ENCODE peak calls at places on chromosomes 11 and 22, in eight cellular contexts. One of them, this sample, is unnamed.

GRCh38 chr11:119192111-119192510 is 6.8 kb downstream of the NHERF4 start:
- DNase-seq in A549: no peak
- DNase-seq in dorsolateral prefrontal cortex: no peak
- DNase-seq in stimulated activated CD8-positive, alpha-beta memory T cell treated with anti-CD3 and anti-CD28 coated beads, Interleukin-4, amount 100 ng/mL, for 1 hour: no peak
- DNase-seq in SW 1271: no peak
- DNase-seq in NB4: peak; percentile 74
- DNase-seq in activated naive CD4-positive, alpha-beta T cell treated with anti-CD3 and anti-CD28 coated beads for 36 hours: no peak
- DNase-seq in progenitor cell of endocrine pancreas: no peak
- DNase-seq in this sample: no peak

GRCh38 chr11:119416606-119417580 is 6.1 kb downstream of the THY1 start:
- DNase-seq in A549: no peak
- DNase-seq in dorsolateral prefrontal cortex: peak; percentile 72
- DNase-seq in stimulated activated CD8-positive, alpha-beta memory T cell treated with anti-CD3 and anti-CD28 coated beads, Interleukin-4, amount 100 ng/mL, for 1 hour: no peak
- DNase-seq in SW 1271: no peak
- DNase-seq in NB4: no peak
- DNase-seq in activated naive CD4-positive, alpha-beta T cell treated with anti-CD3 and anti-CD28 coated beads for 36 hours: no peak
- DNase-seq in progenitor cell of endocrine pancreas: no peak
- DNase-seq in this sample: no peak

GRCh38 chr11:130209128-130209932 is 49.7 kb downstream of the ST14 start:
- DNase-seq in A549: no peak
- DNase-seq in dorsolateral prefrontal cortex: no peak
- DNase-seq in stimulated activated CD8-positive, alpha-beta memory T cell treated with anti-CD3 and anti-CD28 coated beads, Interleukin-4, amount 100 ng/mL, for 1 hour: no peak
- DNase-seq in SW 1271: no peak
- DNase-seq in NB4: no peak
- DNase-seq in activated naive CD4-positive, alpha-beta T cell treated with anti-CD3 and anti-CD28 coated beads for 36 hours: no peak
- DNase-seq in progenitor cell of endocrine pancreas: no peak
- DNase-seq in this sample: no peak

GRCh38 chr11:119906376-119906775 is 177.4 kb upstream of the NECTIN1 start:
- DNase-seq in A549: no peak
- DNase-seq in dorsolateral prefrontal cortex: no peak
- DNase-seq in stimulated activated CD8-positive, alpha-beta memory T cell treated with anti-CD3 and anti-CD28 coated beads, Interleukin-4, amount 100 ng/mL, for 1 hour: no peak
- DNase-seq in SW 1271: no peak
- DNase-seq in NB4: no peak
- DNase-seq in activated naive CD4-positive, alpha-beta T cell treated with anti-CD3 and anti-CD28 coated beads for 36 hours: no peak
- DNase-seq in progenitor cell of endocrine pancreas: no peak
- DNase-seq in this sample: no peak

GRCh38 chr22:23064381-23065068 is 5.8 kb upstream of the GNAZ start:
- DNase-seq in A549: no peak
- DNase-seq in dorsolateral prefrontal cortex: peak; percentile 17
- DNase-seq in stimulated activated CD8-positive, alpha-beta memory T cell treated with anti-CD3 and anti-CD28 coated beads, Interleukin-4, amount 100 ng/mL, for 1 hour: no peak
- DNase-seq in SW 1271: no peak
- DNase-seq in NB4: no peak
- DNase-seq in activated naive CD4-positive, alpha-beta T cell treated with anti-CD3 and anti-CD28 coated beads for 36 hours: no peak
- DNase-seq in progenitor cell of endocrine pancreas: peak; percentile 6
- DNase-seq in this sample: no peak

GRCh38 chr11:69140635-69141034 is 15.1 kb upstream of the SMIM38 start:
- DNase-seq in A549: no peak
- DNase-seq in dorsolateral prefrontal cortex: no peak
- DNase-seq in stimulated activated CD8-positive, alpha-beta memory T cell treated with anti-CD3 and anti-CD28 coated beads, Interleukin-4, amount 100 ng/mL, for 1 hour: no peak
- DNase-seq in SW 1271: no peak
- DNase-seq in NB4: no peak
- DNase-seq in activated naive CD4-positive, alpha-beta T cell treated with anti-CD3 and anti-CD28 coated beads for 36 hours: no peak
- DNase-seq in progenitor cell of endocrine pancreas: no peak
- DNase-seq in this sample: no peak

GRCh38 chr11:113407163-113407562 is 19.6 kb downstream of the ANKK1 start:
- DNase-seq in A549: no peak
- DNase-seq in dorsolateral prefrontal cortex: no peak
- DNase-seq in stimulated activated CD8-positive, alpha-beta memory T cell treated with anti-CD3 and anti-CD28 coated beads, Interleukin-4, amount 100 ng/mL, for 1 hour: no peak
- DNase-seq in SW 1271: no peak
- DNase-seq in NB4: no peak
- DNase-seq in activated naive CD4-positive, alpha-beta T cell treated with anti-CD3 and anti-CD28 coated beads for 36 hours: no peak
- DNase-seq in progenitor cell of endocrine pancreas: no peak
- DNase-seq in this sample: no peak

GRCh38 chr11:72135891-72136676 is 559 bp downstream of the FOLR3 start:
- DNase-seq in A549: no peak
- DNase-seq in dorsolateral prefrontal cortex: no peak
- DNase-seq in stimulated activated CD8-positive, alpha-beta memory T cell treated with anti-CD3 and anti-CD28 coated beads, Interleukin-4, amount 100 ng/mL, for 1 hour: no peak
- DNase-seq in SW 1271: no peak
- DNase-seq in NB4: no peak
- DNase-seq in activated naive CD4-positive, alpha-beta T cell treated with anti-CD3 and anti-CD28 coated beads for 36 hours: no peak
- DNase-seq in progenitor cell of endocrine pancreas: no peak
- DNase-seq in this sample: no peak

GRCh38 chr11:27574342-27574741 is 67.8 kb upstream of the LIN7C start:
- DNase-seq in A549: no peak
- DNase-seq in dorsolateral prefrontal cortex: no peak
- DNase-seq in stimulated activated CD8-positive, alpha-beta memory T cell treated with anti-CD3 and anti-CD28 coated beads, Interleukin-4, amount 100 ng/mL, for 1 hour: no peak
- DNase-seq in SW 1271: no peak
- DNase-seq in NB4: no peak
- DNase-seq in activated naive CD4-positive, alpha-beta T cell treated with anti-CD3 and anti-CD28 coated beads for 36 hours: no peak
- DNase-seq in progenitor cell of endocrine pancreas: no peak
- DNase-seq in this sample: no peak

GRCh38 chr11:88175004-88175706 is at the start of gene RAB38:
- DNase-seq in A549: no peak
- DNase-seq in dorsolateral prefrontal cortex: no peak
- DNase-seq in stimulated activated CD8-positive, alpha-beta memory T cell treated with anti-CD3 and anti-CD28 coated beads, Interleukin-4, amount 100 ng/mL, for 1 hour: no peak
- DNase-seq in SW 1271: no peak
- DNase-seq in NB4: peak; percentile 86
- DNase-seq in activated naive CD4-positive, alpha-beta T cell treated with anti-CD3 and anti-CD28 coated beads for 36 hours: peak; percentile 35
- DNase-seq in progenitor cell of endocrine pancreas: peak; percentile 48
- DNase-seq in this sample: peak; percentile 35

GRCh38 chr11:129613076-129613475 is 202.6 kb upstream of the TMEM45B start:
- DNase-seq in A549: no peak
- DNase-seq in dorsolateral prefrontal cortex: no peak
- DNase-seq in stimulated activated CD8-positive, alpha-beta memory T cell treated with anti-CD3 and anti-CD28 coated beads, Interleukin-4, amount 100 ng/mL, for 1 hour: no peak
- DNase-seq in SW 1271: no peak
- DNase-seq in NB4: no peak
- DNase-seq in activated naive CD4-positive, alpha-beta T cell treated with anti-CD3 and anti-CD28 coated beads for 36 hours: no peak
- DNase-seq in progenitor cell of endocrine pancreas: no peak
- DNase-seq in this sample: no peak

GRCh38 chr11:93614111-93614784 is 47.2 kb upstream of the CEP295 start:
- DNase-seq in A549: peak; percentile 8
- DNase-seq in dorsolateral prefrontal cortex: no peak
- DNase-seq in stimulated activated CD8-positive, alpha-beta memory T cell treated with anti-CD3 and anti-CD28 coated beads, Interleukin-4, amount 100 ng/mL, for 1 hour: no peak
- DNase-seq in SW 1271: no peak
- DNase-seq in NB4: peak; percentile 55
- DNase-seq in activated naive CD4-positive, alpha-beta T cell treated with anti-CD3 and anti-CD28 coated beads for 36 hours: peak; percentile 33
- DNase-seq in progenitor cell of endocrine pancreas: no peak
- DNase-seq in this sample: no peak

GRCh38 chr11:1483445-1483961 is 3.1 kb downstream of the MOB2 start:
- DNase-seq in A549: no peak
- DNase-seq in dorsolateral prefrontal cortex: peak; percentile 21
- DNase-seq in stimulated activated CD8-positive, alpha-beta memory T cell treated with anti-CD3 and anti-CD28 coated beads, Interleukin-4, amount 100 ng/mL, for 1 hour: no peak
- DNase-seq in SW 1271: no peak
- DNase-seq in NB4: no peak
- DNase-seq in activated naive CD4-positive, alpha-beta T cell treated with anti-CD3 and anti-CD28 coated beads for 36 hours: no peak
- DNase-seq in progenitor cell of endocrine pancreas: no peak
- DNase-seq in this sample: no peak

This sample was measured in iPS DF 6.9.